ENCODE peak calls at places on chromosomes 7 and 10, in nine cellular contexts. C is stimulated activated CD8-positive, alpha-beta memory T cell treated with anti-CD3 and anti-CD28 coated beads, Interleukin-4, amount 100 ng/mL, for 48 hours; H is AG08395; M is fibroblast of gingiva; N is lung microvascular endothelial cell; I is left colon; G is HTR-8/SVneo; Y is DMS153; R is kidney epithelial cell. W is an unnamed sample.
A peak's percentile ranks its signal among the peaks of the same experiment; 100 is the strongest.

GRCh38 chr7:12475362-12476063 is 71.8 kb upstream of the VWDE start:
- DNase-seq in H (no peak), I (no peak), M (peak; percentile 56), N (peak; percentile 14), C (no peak), Y (no peak), G (peak; percentile 24), R (no peak), W (no peak)

GRCh38 chr10:31188792-31189406 is 130.1 kb upstream of the ZEB1 start:
- DNase-seq in G (no peak), H (no peak), R (no peak), I (no peak), N (no peak), Y (no peak), M (peak; percentile 47), C (no peak), W (no peak)

GRCh38 chr10:21130683-21131442 is 233.8 kb upstream of the NEBL start:
- DNase-seq in I (no peak), M (no peak), Y (no peak), R (no peak), N (no peak), G (no peak), H (no peak), C (no peak), W (no peak)

GRCh38 chr7:73991522-73992103 is 36.4 kb upstream of the ELN start:
- DNase-seq in R (no peak), M (no peak), I (no peak), H (peak; percentile 64), N (no peak), Y (no peak), C (no peak), G (no peak), W (no peak)

GRCh38 chr7:2314209-2314955 is at the start of gene SNX8:
- DNase-seq in C (peak; percentile 99), N (peak; percentile 94), G (peak; percentile 98), R (peak; percentile 45), H (peak; percentile 99), Y (peak; percentile 88), M (peak; percentile 79), I (peak; percentile 93), W (peak; percentile 98)

GRCh38 chr10:9608592-9608991 is 1409.1 kb upstream of the CELF2 start:
- DNase-seq in H (peak; percentile 7), C (no peak), Y (no peak), N (peak; percentile 0), R (no peak), I (no peak), G (no peak), M (no peak), W (no peak)

GRCh38 chr7:105776986-105777910 is 99.2 kb downstream of the ATXN7L1 start:
- DNase-seq in H (peak; percentile 33), R (no peak), N (no peak), I (no peak), G (no peak), M (peak; percentile 62), C (no peak), Y (no peak), W (no peak)

GRCh38 chr7:108196004-108196403 is 65.8 kb upstream of the LAMB4 start:
- DNase-seq in Y (no peak), G (no peak), H (peak; percentile 7), N (no peak), I (no peak), M (peak; percentile 32), R (no peak), C (no peak), W (no peak)

GRCh38 chr10:102675887-102676616 is 31.8 kb downstream of the TRIM8 start:
- DNase-seq in Y (no peak), H (peak; percentile 84), I (no peak), M (peak; percentile 92), R (peak; percentile 95), G (peak; percentile 71), C (no peak), N (no peak), W (no peak)

GRCh38 chr7:129800901-129801300 is 151.9 kb downstream of the UBE2H start:
- DNase-seq in M (no peak), R (no peak), I (no peak), G (no peak), N (no peak), Y (no peak), H (no peak), C (no peak), W (no peak)

GRCh38 chr10:9762966-9763656 is 1254.6 kb upstream of the CELF2 start:
- DNase-seq in N (no peak), H (peak; percentile 67), M (peak; percentile 83), C (no peak), Y (no peak), G (no peak), I (no peak), R (no peak), W (no peak)

GRCh38 chr10:75395955-75396860 is 5.4 kb downstream of the ZNF503 start:
- DNase-seq in H (peak; percentile 45), G (no peak), N (no peak), C (no peak), R (no peak), I (peak; percentile 28), Y (no peak), M (peak; percentile 51), W (no peak)

GRCh38 chr10:36670616-36671402 is 454.6 kb upstream of the ANKRD30A start:
- DNase-seq in R (no peak), N (peak; percentile 90), I (no peak), C (no peak), M (peak; percentile 64), G (no peak), H (peak; percentile 7), Y (no peak), W (no peak)

GRCh38 chr10:103564799-103565365 is 71.4 kb downstream of the NEURL1 start:
- DNase-seq in G (peak; percentile 36), N (peak; percentile 40), H (peak; percentile 25), M (no peak), R (no peak), I (no peak), C (peak; percentile 84), Y (no peak), W (peak; percentile 72)

GRCh38 chr10:64867501-64867962 is 1346.3 kb downstream of the REEP3 start:
- DNase-seq in R (no peak), I (no peak), C (no peak), G (no peak), M (no peak), H (no peak), Y (no peak), N (no peak), W (no peak)

W was measured in stimulated activated naive CD8-positive, alpha-beta T cell treated with anti-CD3 and anti-CD28 coated beads, Interleukin-15, Interleukin-2, amounts not matched to agents 100 U/mL and 50 U/mL, for 24 hours.